ENCODE peak calls at places on chromosome 6, in nine cellular contexts. D is OCI-M1; H is NCI-H2081; A is activated CD4-positive, alpha-beta T cell treated with anti-CD3 and anti-CD28 coated beads, Interleukin-2, amount 50 U/mL, for 24 hours; U is NCI-H1436 treated with DMSO at 0.1 percent for 48 hours; M is bronchial epithelial cell; K is GOT3; F is LNCaP clone FGC; Z is HCT116. L is an unnamed sample.

GRCh38 chr6:157266274-157267101 is 56.8 kb downstream of the TMEM242 start:
- DNase-seq in D (no peak), H (no peak), A (no peak), U (no peak), M (no peak), K (no peak), F (no peak), Z (no peak), L (no peak)

GRCh38 chr6:121951918-121952379 is 447.5 kb upstream of the HSF2 start:
- DNase-seq in D (no peak), H (peak; percentile 42), A (no peak), U (no peak), M (peak; percentile 85), K (peak; percentile 14), F (no peak), Z (no peak), L (no peak)

GRCh38 chr6:125512621-125513020 is 210.9 kb upstream of the HDDC2 start:
- DNase-seq in D (peak; percentile 62), H (no peak), A (no peak), U (no peak), M (peak; percentile 41), K (no peak), F (no peak), Z (peak; percentile 8), L (no peak)

GRCh38 chr6:42313941-42314570 is 96.4 kb upstream of the MRPS10 start:
- DNase-seq in D (no peak), H (no peak), A (no peak), U (no peak), M (no peak), K (no peak), F (no peak), Z (no peak), L (no peak)

GRCh38 chr6:8499540-8499939 is 64.2 kb upstream of the SLC35B3 start:
- DNase-seq in D (peak; percentile 48), H (peak; percentile 39), A (no peak), U (no peak), M (peak; percentile 23), K (no peak), F (peak; percentile 13), Z (peak; percentile 13), L (no peak)

GRCh38 chr6:3283241-3283640 is 24.5 kb downstream of the PSMG4 start:
- DNase-seq in D (no peak), H (no peak), A (no peak), U (no peak), M (no peak), K (no peak), F (no peak), Z (no peak), L (no peak)

GRCh38 chr6:106149472-106150069 is 63.4 kb downstream of the PRDM1 start:
- DNase-seq in D (no peak), H (no peak), A (no peak), U (no peak), M (no peak), K (no peak), F (no peak), Z (no peak), L (no peak)

GRCh38 chr6:170454512-170455285 is 98.4 kb downstream of the PSMB1 start:
- DNase-seq in D (no peak), H (no peak), A (no peak), U (no peak), M (no peak), K (no peak), F (no peak), Z (no peak), L (peak; percentile 85)

GRCh38 chr6:155276638-155277037 is 12.8 kb downstream of the CLDN20 start:
- DNase-seq in D (no peak), H (no peak), A (no peak), U (no peak), M (no peak), K (no peak), F (no peak), Z (no peak), L (no peak)

GRCh38 chr6:146289816-146290588 is 253.6 kb upstream of the RAB32 start:
- DNase-seq in D (peak; percentile 89), H (no peak), A (no peak), U (no peak), M (peak; percentile 88), K (no peak), F (no peak), Z (no peak), L (no peak)

GRCh38 chr6:90044182-90044832 is 150.0 kb downstream of the GJA10 start:
- DNase-seq in D (no peak), H (no peak), A (no peak), U (no peak), M (no peak), K (no peak), F (no peak), Z (no peak), L (no peak)

GRCh38 chr6:145836170-145836569 is 21.6 kb upstream of the FBXO30 start:
- DNase-seq in D (no peak), H (no peak), A (no peak), U (no peak), M (peak; percentile 82), K (no peak), F (no peak), Z (no peak), L (no peak)

GRCh38 chr6:15389079-15389758 is 143.3 kb downstream of the JARID2 start:
- DNase-seq in D (no peak), H (no peak), A (no peak), U (no peak), M (no peak), K (no peak), F (no peak), Z (no peak), L (no peak)

GRCh38 chr6:164085552-164086325 is 671.2 kb downstream of the QKI start:
- DNase-seq in D (no peak), H (no peak), A (no peak), U (no peak), M (no peak), K (no peak), F (no peak), Z (no peak), L (no peak)